ENCODE peak calls at places on chromosome 4, in four cellular contexts. M is IMR-90, J is heart right ventricle, N is cardiac muscle cell. R is an unnamed sample.

GRCh38 chr4:80184791-80185756 is 12.2 kb upstream of the PRDM8 start:
- DNase-seq in M (no peak), J (no peak), N (peak; percentile 13), R (no peak)

GRCh38 chr4:54959656-54960055 is 165.7 kb downstream of the KDR start:
- DNase-seq in M (peak; percentile 83), J (no peak), N (peak; percentile 74), R (no peak)

GRCh38 chr4:100988876-100989275 is 358.4 kb downstream of the PPP3CA start:
- DNase-seq in M (no peak), J (no peak), N (no peak), R (no peak)

GRCh38 chr4:182960228-182960627 is 43.0 kb upstream of the DCTD start:
- DNase-seq in M (no peak), J (no peak), N (no peak), R (no peak)

GRCh38 chr4:175369087-175369486 is 443.0 kb downstream of the GPM6A start:
- DNase-seq in M (peak; percentile 71), J (no peak), N (no peak), R (no peak)

GRCh38 chr4:150155391-150155790 is 77.1 kb downstream of the DCLK2 start:
- DNase-seq in M (no peak), J (no peak), N (no peak), R (no peak)

GRCh38 chr4:16192067-16192466 is 34.2 kb downstream of the TAPT1 start:
- DNase-seq in M (no peak), J (no peak), N (no peak), R (no peak)

GRCh38 chr4:98482847-98483806 is 175.3 kb downstream of the TSPAN5 start:
- DNase-seq in M (peak; percentile 68), J (no peak), N (no peak), R (no peak)

GRCh38 chr4:88880501-88881226 is 176.3 kb downstream of the FAM13A start:
- DNase-seq in M (no peak), J (no peak), N (no peak), R (peak; percentile 21)

GRCh38 chr4:108433832-108434231 is 186.5 kb upstream of the RPL34 start:
- DNase-seq in M (peak; percentile 93), J (no peak), N (no peak), R (no peak)

GRCh38 chr4:8615921-8616787 is 23.6 kb downstream of the CPZ start:
- DNase-seq in M (no peak), J (no peak), N (no peak), R (no peak)

GRCh38 chr4:92629302-92629701 is 325.5 kb downstream of the GRID2 start:
- DNase-seq in M (no peak), J (no peak), N (no peak), R (no peak)

GRCh38 chr4:8101213-8101781 is 57.3 kb downstream of the ABLIM2 start:
- DNase-seq in M (no peak), J (no peak), N (peak; percentile 61), R (no peak)

GRCh38 chr4:5713861-5714260 is 2.9 kb downstream of the EVC start:
- DNase-seq in M (no peak), J (no peak), N (no peak), R (no peak)

GRCh38 chr4:5710962-5711478 is at the start of gene EVC:
- DNase-seq in M (peak; percentile 74), J (peak; percentile 85), N (peak; percentile 83), R (peak; percentile 89)

GRCh38 chr4:5711479-5712184 is 631 bp downstream of the EVC start:
- DNase-seq in M (peak; percentile 51), J (no peak), N (peak; percentile 50), R (peak; percentile 33)

GRCh38 chr4:5712931-5713330 is 1.9 kb downstream of the EVC start:
- DNase-seq in M (no peak), J (no peak), N (no peak), R (no peak)

GRCh38 chr4:5712517-5712916 is 1.5 kb downstream of the EVC start:
- DNase-seq in M (peak; percentile 81), J (no peak), N (peak; percentile 48), R (no peak)
- H3K4me3 ChIP-seq in M (peak overlapping the region; percentile 83), J (no peak overlapping the region), N (no peak overlapping the region), R (peak overlapping the region; percentile 59)

GRCh38 chr4:5874811-5875465 is 17.9 kb downstream of the CRMP1 start:
- DNase-seq in M (peak; percentile 44), J (no peak), N (no peak), R (peak; percentile 93)
- H3K27me3 ChIP-seq in M (no peaks in the 10 kb centered on the region), J (no peaks in the 10 kb centered on the region), N (no peaks in the 10 kb centered on the region), R (no peaks in the 10 kb centered on the region)

GRCh38 chr4:71188197-71188625 is 150.6 kb upstream of the SLC4A4 start:
- DNase-seq in M (no peak), J (no peak), N (no peak), R (no peak)

GRCh38 chr4:71186566-71187398 is 152.0 kb upstream of the SLC4A4 start:
- DNase-seq in M (peak; percentile 53), J (peak; percentile 43), N (peak; percentile 68), R (peak; percentile 32)

GRCh38 chr4:71186257-71186565 is 152.6 kb upstream of the SLC4A4 start:
- DNase-seq in M (no peak), J (no peak), N (no peak), R (no peak)

GRCh38 chr4:71188951-71189350 is 149.9 kb upstream of the SLC4A4 start:
- DNase-seq in M (no peak), J (no peak), N (no peak), R (no peak)

DNA sequence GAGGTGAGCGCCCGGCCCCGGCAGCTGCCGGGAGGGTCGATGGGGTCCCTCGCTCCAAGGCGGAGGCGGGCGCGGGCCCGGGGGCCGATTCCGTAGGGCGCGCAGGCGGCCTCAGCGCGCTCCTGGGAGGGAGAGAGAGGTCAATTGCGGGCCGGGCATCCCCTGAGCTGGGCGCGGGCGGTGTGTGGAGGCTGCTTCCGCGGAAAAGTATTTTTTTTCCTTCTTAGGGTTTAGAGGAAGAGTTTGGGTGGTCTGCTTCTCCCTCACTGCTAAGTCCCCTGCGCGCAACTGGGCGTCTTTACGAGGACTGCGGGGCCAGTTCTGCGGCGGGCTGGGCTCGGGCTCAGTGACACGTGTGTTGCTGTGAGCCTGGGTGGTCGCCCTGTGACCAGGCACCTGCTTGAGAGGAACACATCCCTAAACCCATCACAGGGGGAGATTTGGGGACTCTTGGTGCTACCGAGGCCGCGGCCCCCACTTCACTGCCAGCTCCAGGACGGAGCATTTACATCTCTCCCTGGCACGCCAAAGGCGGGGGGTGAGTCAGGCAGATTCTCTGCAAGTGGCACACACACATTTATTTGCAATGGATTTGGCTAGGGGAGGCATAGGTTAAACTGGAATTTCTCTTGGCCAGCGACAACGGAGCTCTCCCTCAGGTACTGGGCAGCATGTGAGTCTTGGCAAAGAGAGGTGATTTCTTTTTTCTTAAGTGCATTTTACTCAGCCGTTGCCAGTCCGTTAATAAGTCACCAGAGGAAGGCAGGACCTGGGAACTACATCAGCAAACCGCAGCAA is 151.2 kb upstream of the SLC4A4 start:
- DNase-seq in M (peak; percentile 60), J (peak; percentile 16), N (peak; percentile 45), R (peak; percentile 3)
- TF ChIP-seq CTCF in M (no peak), J (no peak), N (no peak), R (no peak)

DNA sequence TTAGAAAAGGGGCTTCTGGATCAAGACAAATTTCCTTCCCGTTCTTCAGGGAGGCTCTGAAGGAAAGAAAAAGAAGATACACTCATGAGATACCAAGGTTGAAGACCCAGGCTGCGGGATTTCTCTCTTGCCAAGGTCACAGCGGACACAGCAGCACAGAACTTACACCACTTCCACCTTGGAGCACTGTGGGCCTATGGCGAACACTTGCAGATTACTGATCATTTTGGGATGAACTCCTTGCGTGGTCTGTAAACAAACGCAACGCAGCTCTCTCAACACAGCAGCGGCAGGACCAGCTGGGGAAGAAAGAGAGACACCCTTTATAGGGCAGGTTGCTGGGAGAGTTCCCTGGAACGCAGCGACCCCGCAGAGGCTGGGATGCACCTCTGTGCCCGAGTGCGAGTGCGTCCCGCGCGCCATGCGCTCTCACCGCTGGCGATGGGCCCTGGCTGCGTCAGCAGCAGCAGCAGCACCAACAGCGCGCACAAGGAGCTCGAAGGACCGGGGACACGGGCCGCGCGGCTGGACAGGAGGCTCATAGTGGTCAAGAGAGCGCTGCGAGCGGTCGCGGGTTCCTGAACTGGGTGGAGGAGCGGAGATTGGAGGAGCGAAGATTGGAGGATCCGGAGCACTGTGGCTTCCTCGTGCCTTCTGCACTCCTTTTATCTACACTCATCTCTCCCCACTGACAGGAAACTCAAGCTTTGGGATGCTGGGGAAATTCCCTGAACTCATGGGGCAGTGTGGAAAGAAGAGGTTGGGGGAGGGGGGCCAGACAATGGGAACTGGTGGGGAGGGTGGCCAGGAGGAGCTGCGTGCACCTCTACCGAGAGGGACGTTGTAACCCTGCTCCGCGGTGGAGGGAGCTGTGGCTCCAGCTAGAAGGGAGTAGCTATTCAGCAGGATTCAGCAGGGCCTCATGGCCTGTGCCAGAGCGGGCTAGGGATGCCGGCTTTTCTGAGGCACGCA is at the start of gene CXCL5:
- DNase-seq in M (peak; percentile 39), J (peak; percentile 18), N (peak; percentile 91), R (no peak)
- H3K4me3 ChIP-seq in M (peak within 1 kb of the TSS; percentile 14), J (no peak within 1 kb of the TSS), N (peak within 1 kb of the TSS; percentile 7), R (no peak within 1 kb of the TSS)

GRCh38 chr4:1155314-1155713 is 17.1 kb downstream of the SPON2 start:
- DNase-seq in M (no peak), J (no peak), N (no peak), R (no peak)
- H3K27me3 ChIP-seq in M (peaks cover 45% of the 10 kb centered on the region), J (no peaks in the 10 kb centered on the region), N (peaks cover 3% of the 10 kb centered on the region), R (peaks cover 76% of the 10 kb centered on the region)